ENCODE peak calls at places on chromosomes 3 and 15, in four cellular contexts. T is Calu3, Q is GM13977, U is suprapubic skin. H is an unnamed sample.

GRCh38 chr15:66603301-66604179 is 37.7 kb upstream of the LCTL start:
- DNase-seq in T (peak), Q (peak), U (no peak), H (peak)

GRCh38 chr3:128969993-128970740 is 23.7 kb downstream of the CFAP92 start:
- DNase-seq in T (peak), Q (peak), U (no peak), H (peak)

GRCh38 chr3:171995486-171995885 is 43.9 kb upstream of the FNDC3B start:
- DNase-seq in T (no peak), Q (no peak), U (no peak), H (no peak)

GRCh38 chr3:47003461-47004368 is 24.2 kb downstream of the NBEAL2 start:
- DNase-seq in T (no peak), Q (no peak), U (peak), H (no peak)

GRCh38 chr15:40855706-40856234 is 11.9 kb downstream of the SPINT1 start:
- DNase-seq in T (no peak), Q (no peak), U (no peak), H (no peak)

GRCh38 chr3:69791111-69791510 is 51.8 kb downstream of the MITF start:
- DNase-seq in T (no peak), Q (no peak), U (peak), H (no peak)

GRCh38 chr3:184175981-184176376 is 1.3 kb downstream of the AP2M1 start:
- DNase-seq in T (no peak), Q (no peak), U (no peak), H (no peak)

GRCh38 chr3:188279696-188280398 is 125.9 kb downstream of the LPP start:
- DNase-seq in T (no peak), Q (no peak), U (no peak), H (no peak)

GRCh38 chr3:106119691-106120090 is 250.9 kb upstream of the CBLB start:
- DNase-seq in T (no peak), Q (no peak), U (no peak), H (no peak)

GRCh38 chr15:40217166-40217785 is 21.6 kb upstream of the PAK6 start:
- DNase-seq in T (peak), Q (peak), U (no peak), H (peak)

GRCh38 chr3:50574280-50574831 is 5.0 kb downstream of the HEMK1 start:
- DNase-seq in T (no peak), Q (no peak), U (no peak), H (no peak)

GRCh38 chr3:42710323-42711021 is 7.9 kb upstream of the HHATL start:
- DNase-seq in T (no peak), Q (no peak), U (peak), H (no peak)

GRCh38 chr3:42712344-42712648 is 9.7 kb upstream of the HHATL start:
- DNase-seq in T (no peak), Q (no peak), U (no peak), H (no peak)

GRCh38 chr3:42712716-42713372 is 10.2 kb upstream of the HHATL start:
- DNase-seq in T (no peak), Q (no peak), U (no peak), H (no peak)

GRCh38 chr3:42713747-42714146 is 11.1 kb upstream of the HHATL start:
- DNase-seq in T (no peak), Q (no peak), U (no peak), H (no peak)

DNA sequence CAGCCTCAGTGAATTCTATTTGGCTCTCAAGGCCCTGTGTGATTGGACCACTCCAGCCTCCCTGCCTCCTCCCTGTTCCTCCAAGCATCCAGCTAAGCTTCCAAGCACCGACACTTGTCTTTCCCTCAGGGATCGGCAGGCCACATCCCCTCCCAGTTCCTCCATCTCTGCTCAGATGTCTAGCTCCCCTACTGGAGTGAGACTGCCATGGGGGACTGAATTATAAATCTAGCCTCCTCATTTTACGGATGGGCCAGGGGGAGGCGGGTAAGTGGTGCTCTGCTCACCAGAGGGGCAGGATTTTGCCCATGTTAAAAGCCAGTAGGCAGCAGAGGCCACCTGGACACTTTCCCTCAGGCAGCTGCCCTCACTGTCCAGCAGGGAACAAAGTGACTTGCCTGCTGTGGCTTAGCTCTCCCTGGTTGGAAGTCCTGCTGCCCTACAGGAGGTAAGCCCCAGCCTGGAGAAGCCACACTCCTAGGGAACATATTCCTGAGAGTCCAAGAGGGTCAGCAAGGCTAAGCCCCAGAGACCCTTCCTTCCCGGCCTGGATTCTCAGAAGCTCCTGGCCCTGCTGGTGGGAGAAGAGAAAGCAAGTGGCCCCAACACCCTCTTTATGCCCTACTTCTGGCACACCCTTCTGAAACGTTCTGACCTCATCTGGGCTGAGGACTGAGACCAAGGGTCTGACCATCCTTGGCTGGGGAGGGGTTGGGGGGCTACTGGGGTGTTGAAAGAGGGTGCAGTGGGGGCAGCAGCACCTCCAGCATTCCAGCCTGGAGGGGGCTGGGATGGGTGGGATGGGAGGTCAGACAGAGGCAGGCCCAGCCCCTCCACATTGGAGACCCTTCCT is 9.1 kb upstream of the HHATL start:
- DNase-seq in T (no peak), Q (no peak), U (peak), H (no peak)
- TF ChIP-seq CTCF in T (no peak), Q (no peak), U (no peak), H (no peak)

DNA sequence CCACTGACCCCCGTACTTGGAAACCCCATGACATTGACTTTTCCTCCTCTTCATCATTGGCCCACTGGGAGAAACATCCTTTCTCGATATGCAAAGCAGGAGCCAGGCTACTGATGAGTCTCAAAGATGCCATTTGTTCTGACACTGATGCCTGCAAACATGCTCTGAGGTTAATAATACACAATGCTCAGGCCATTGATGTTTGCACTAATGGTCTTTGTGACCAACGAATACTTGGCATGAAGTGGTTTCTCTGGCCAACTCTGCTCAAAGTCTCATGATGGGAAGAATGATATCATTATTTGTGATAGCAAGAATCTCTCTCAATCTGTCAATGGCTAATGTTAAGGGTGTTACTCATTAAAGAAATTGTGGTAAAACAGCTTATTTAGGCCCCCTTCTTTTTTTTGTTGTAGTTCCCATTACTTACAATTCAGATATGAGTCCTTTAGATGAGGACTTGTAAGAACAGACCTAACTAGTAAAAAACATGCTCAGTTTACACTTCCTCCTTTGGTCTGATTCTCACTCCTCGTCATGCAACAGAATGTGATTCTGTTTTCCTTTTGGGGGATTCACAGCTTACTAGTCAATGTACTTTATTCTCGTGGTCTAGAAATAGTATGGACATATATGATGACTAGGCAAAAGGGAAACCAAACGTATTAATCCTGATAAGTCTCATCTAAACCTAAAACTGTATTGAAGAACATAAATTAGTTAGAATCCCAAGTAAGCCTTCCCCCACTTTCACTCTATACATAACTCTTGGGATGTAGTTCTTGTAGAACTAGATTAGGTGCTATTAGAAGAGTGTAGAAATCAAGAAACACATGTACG is 488.8 kb upstream of the DPPA4 start:
- DNase-seq in T (no peak), Q (no peak), U (no peak), H (no peak)
- TF ChIP-seq CTCF in T (no peak), Q (no peak), U (no peak), H (no peak)

GRCh38 chr15:48334260-48334659 is 3.0 kb downstream of the DUT start:
- DNase-seq in T (no peak), Q (no peak), U (no peak), H (no peak)
- TF ChIP-seq CTCF in T (no peak), Q (no peak), U (no peak), H (no peak)

GRCh38 chr3:154040283-154040682 is 80.9 kb upstream of the ARHGEF26 start:
- DNase-seq in T (peak), Q (no peak), U (no peak), H (no peak)
- TF ChIP-seq CTCF in T (peak), Q (peak), U (no peak), H (no peak)